ENCODE peak calls at places on chromosome 3, in ten cellular contexts. L, R, D, V, P, X, C, I, H and F are unnamed samples. For H3K27me3 and H3K36me3, the result is how much of the 10 kb centered on the place peaks cover.

GRCh38 chr3:184710870-184711365 is 946 bp downstream of the MAGEF1 start:
- DNase-seq in C (no peak), R (no peak), P (peak), H (no peak), L (no peak), I (peak), V (no peak), X (peak), D (no peak), F (no peak)

GRCh38 chr3:132854856-132855535 is 132.8 kb upstream of the NPHP3 start:
- DNase-seq in D (no peak), P (no peak), X (no peak), I (no peak), H (no peak), R (no peak), V (no peak), L (no peak), C (no peak), F (no peak)

GRCh38 chr3:67414740-67415139 is 239.7 kb downstream of the SUCLG2 start:
- DNase-seq in C (no peak), X (no peak), R (no peak), D (no peak), L (no peak), H (no peak), V (no peak), P (no peak), I (no peak), F (no peak)

GRCh38 chr3:22900296-22900695 is 302.8 kb upstream of the UBE2E2 start:
- DNase-seq in R (no peak), X (no peak), D (no peak), I (no peak), V (no peak), L (no peak), C (no peak), P (no peak), H (no peak), F (no peak)

GRCh38 chr3:81723732-81724313 is 37.6 kb downstream of the GBE1 start:
- DNase-seq in P (no peak), V (no peak), D (peak), I (peak), H (no peak), X (no peak), L (no peak), R (no peak), C (no peak), F (no peak)

GRCh38 chr3:71446260-71446659 is 137.3 kb downstream of the FOXP1 start:
- DNase-seq in H (no peak), D (no peak), C (no peak), X (no peak), L (no peak), P (no peak), V (no peak), R (no peak), I (no peak), F (no peak)

GRCh38 chr3:127428344-127429001 is 140.6 kb upstream of the PRR20G start:
- DNase-seq in L (peak), X (no peak), P (no peak), D (no peak), C (no peak), I (no peak), H (peak), R (peak), V (no peak), F (no peak)

GRCh38 chr3:99868438-99868723 is 50.7 kb downstream of the CMSS1 start:
- DNase-seq in R (no peak), L (no peak), I (peak), V (no peak), P (peak), H (no peak), D (peak), X (no peak), C (no peak), F (no peak)

GRCh38 chr3:54777141-54777540 is 150.7 kb downstream of the LRTM1 start:
- DNase-seq in P (no peak), V (peak), D (no peak), H (no peak), X (no peak), I (no peak), R (no peak), L (no peak), C (no peak), F (no peak)

GRCh38 chr3:38158472-38158871 is 6.9 kb upstream of the OXSR1 start:
- DNase-seq in R (no peak), P (no peak), L (no peak), H (no peak), I (no peak), D (no peak), X (no peak), C (no peak), V (peak), F (no peak)

GRCh38 chr3:183254816-183255730 is 2.0 kb downstream of the B3GNT5 start:
- DNase-seq in C (no peak), X (no peak), V (no peak), H (no peak), I (peak), L (no peak), R (no peak), P (no peak), D (peak), F (peak)

GRCh38 chr3:124985358-124985757 is 50.8 kb upstream of the MUC13 start:
- DNase-seq in L (no peak), I (no peak), C (no peak), X (no peak), D (peak), H (no peak), R (no peak), V (no peak), P (peak), F (no peak)

GRCh38 chr3:174441588-174442316 is 417.4 kb upstream of the NAALADL2 start:
- DNase-seq in P (no peak), I (no peak), L (no peak), V (no peak), R (no peak), X (no peak), H (no peak), D (peak), C (no peak), F (peak)

GRCh38 chr3:51711352-51712019 is 4.6 kb downstream of the GRM2 start:
- DNase-seq in D (no peak), V (no peak), R (no peak), X (no peak), I (no peak), H (peak), L (peak), P (peak), C (no peak), F (no peak)

GRCh38 chr3:63344676-63345075 is 66.6 kb downstream of the SYNPR start:
- DNase-seq in I (no peak), L (no peak), D (peak), C (no peak), P (no peak), X (no peak), H (no peak), R (no peak), V (no peak), F (peak)

GRCh38 chr3:12870942-12871341 is 29.6 kb upstream of the RPL32 start:
- DNase-seq in P (no peak), V (no peak), D (no peak), R (no peak), H (no peak), C (no peak), I (no peak), L (peak), X (peak), F (no peak)

GRCh38 chr3:113912551-113913246 is 35.1 kb upstream of the ZDHHC23 start:
- DNase-seq in R (no peak), D (peak), I (peak), V (no peak), C (no peak), X (peak), L (peak), H (peak), P (no peak), F (peak)

GRCh38 chr3:55746808-55747413 is 259.8 kb upstream of the WNT5A start:
- DNase-seq in I (no peak), X (peak), H (no peak), D (peak), C (no peak), V (no peak), P (no peak), R (no peak), L (no peak), F (no peak)

GRCh38 chr3:172447611-172448579 is at the start of gene GHSR:
- DNase-seq in I (no peak), H (no peak), V (no peak), P (no peak), X (no peak), L (no peak), C (no peak), D (no peak), R (no peak), F (peak)
- H3K27me3 ChIP-seq in I (under half), H (under half), V (under half), P (under half), X (under half), L (half or more), C (under half), D (under half), R (half or more), F (under half)

GRCh38 chr3:141326123-141326522 is 42.2 kb upstream of the ZBTB38 start:
- DNase-seq in I (no peak), R (no peak), V (no peak), P (no peak), H (no peak), D (no peak), X (no peak), L (no peak), C (no peak), F (no peak)

GRCh38 chr3:141323936-141324704 is 44.2 kb upstream of the ZBTB38 start:
- DNase-seq in C (no peak), I (no peak), D (no peak), X (no peak), H (no peak), R (no peak), V (no peak), P (no peak), L (no peak), F (no peak)

GRCh38 chr3:141328286-141329166 is 39.8 kb upstream of the ZBTB38 start:
- DNase-seq in L (no peak), R (no peak), X (no peak), P (no peak), H (no peak), V (no peak), I (no peak), D (no peak), C (no peak), F (no peak)

GRCh38 chr3:141330235-141330634 is 38.1 kb upstream of the ZBTB38 start:
- DNase-seq in H (no peak), I (peak), L (no peak), R (no peak), C (no peak), D (no peak), X (no peak), V (no peak), P (no peak), F (no peak)

DNA sequence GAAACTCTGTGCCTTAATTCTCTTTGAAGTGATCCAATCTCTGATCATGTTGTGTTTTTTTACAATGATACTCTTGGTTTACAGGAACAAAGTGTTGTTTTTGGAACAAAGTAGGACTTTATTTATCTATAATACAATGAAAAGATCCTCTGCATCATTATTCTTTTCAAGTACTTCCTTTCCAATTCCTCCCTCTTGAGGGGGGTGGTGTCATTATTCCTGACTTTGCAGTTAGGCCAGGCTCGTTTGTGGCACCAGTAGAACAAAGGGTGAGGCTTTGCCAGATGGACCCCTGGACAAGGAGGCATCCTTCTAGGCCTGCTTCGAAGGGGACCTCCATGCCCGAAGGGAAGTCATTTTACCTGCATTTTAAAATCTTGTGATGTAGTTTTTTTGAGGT is 41.7 kb upstream of the ZBTB38 start:
- DNase-seq in I (no peak), D (no peak), H (no peak), V (no peak), X (no peak), C (no peak), L (no peak), P (no peak), R (no peak), F (no peak)
- H3K36me3 ChIP-seq in I (under half), D (under half), H (under half), V (under half), X (under half), C (under half), L (under half), P (under half), R (under half), F (under half)

GRCh38 chr3:181691951-181692849 is 19.5 kb upstream of the SOX2 start:
- DNase-seq in P (no peak), R (no peak), I (no peak), H (no peak), X (no peak), D (no peak), C (no peak), V (no peak), L (no peak), F (no peak)
- H3K27me3 ChIP-seq in P (under half), R (under half), I (under half), H (under half), X (under half), D (under half), C (under half), V (under half), L (under half), F (under half)

GRCh38 chr3:5581743-5582142 is 394.2 kb downstream of the EDEM1 start:
- DNase-seq in H (no peak), C (no peak), L (no peak), P (no peak), X (no peak), V (no peak), R (no peak), I (no peak), D (peak), F (no peak)

GRCh38 chr3:5579342-5579741 is 391.8 kb downstream of the EDEM1 start:
- DNase-seq in L (no peak), I (no peak), R (no peak), X (no peak), H (no peak), V (no peak), P (no peak), C (no peak), D (no peak), F (no peak)

GRCh38 chr3:5583920-5584319 is 396.4 kb downstream of the EDEM1 start:
- DNase-seq in I (peak), X (no peak), H (no peak), P (no peak), C (no peak), L (no peak), R (no peak), D (peak), V (no peak), F (no peak)

GRCh38 chr3:5580821-5581220 is 393.3 kb downstream of the EDEM1 start:
- DNase-seq in I (no peak), V (no peak), R (no peak), P (no peak), H (no peak), L (no peak), D (no peak), C (no peak), X (no peak), F (no peak)

GRCh38 chr3:5585085-5585484 is 397.6 kb downstream of the EDEM1 start:
- DNase-seq in V (no peak), L (no peak), R (no peak), D (no peak), I (no peak), C (no peak), X (no peak), P (no peak), H (no peak), F (no peak)
- H3K36me3 ChIP-seq in V (under half), L (under half), R (under half), D (under half), I (under half), C (under half), X (under half), P (under half), H (under half), F (under half)

GRCh38 chr3:138435840-138436239 is 1.4 kb downstream of the ESYT3 start:
- DNase-seq in R (no peak), L (no peak), V (no peak), X (no peak), I (no peak), H (no peak), D (no peak), P (no peak), C (no peak), F (peak)
- H3K27me3 ChIP-seq in R (under half), L (under half), V (under half), X (under half), I (under half), H (under half), D (under half), P (under half), C (under half), F (under half)

GRCh38 chr3:192397012-192397411 is 330.3 kb downstream of the FGF12 start:
- DNase-seq in V (no peak), D (no peak), I (no peak), C (no peak), P (no peak), X (no peak), H (no peak), R (no peak), L (no peak), F (no peak)

GRCh38 chr3:192395506-192395905 is 331.8 kb downstream of the FGF12 start:
- DNase-seq in L (no peak), H (no peak), V (no peak), C (no peak), D (no peak), X (no peak), P (no peak), R (no peak), I (no peak), F (no peak)
- H3K36me3 ChIP-seq in L (under half), H (under half), V (under half), C (under half), D (under half), X (under half), P (under half), R (under half), I (under half), F (under half)